ENCODE peak calls at places on chromosomes 4 and X, in ten cellular contexts. One of them, this sample, is unnamed.
A peak's percentile ranks its signal among the peaks of the same experiment; 100 is the strongest.

GRCh38 chrX:25003066-25003849 is 12.5 kb downstream of the ARX start:
- DNase-seq in endothelial cell of umbilical vein: no peak
- DNase-seq in K562: no peak
- DNase-seq in GM23248: no peak
- DNase-seq in fibroblast of lung: no peak
- DNase-seq in neural progenitor cell: peak; percentile 67
- DNase-seq in MM.1S: no peak
- DNase-seq in PC-3: no peak
- DNase-seq in HCT116: no peak
- DNase-seq in hepatocyte: peak; percentile 62
- DNase-seq in this sample: no peak

GRCh38 chr4:142373610-142374009 is 472.5 kb downstream of the INPP4B start:
- DNase-seq in GM23248: peak; percentile 22
- DNase-seq in hepatocyte: no peak
- DNase-seq in K562: no peak
- DNase-seq in MM.1S: no peak
- DNase-seq in fibroblast of lung: peak; percentile 88
- DNase-seq in HCT116: no peak
- DNase-seq in PC-3: peak; percentile 85
- DNase-seq in neural progenitor cell: no peak
- DNase-seq in endothelial cell of umbilical vein: peak; percentile 60
- DNase-seq in this sample: no peak

GRCh38 chrX:47230136-47230868 is 2.5 kb upstream of the USP11 start:
- DNase-seq in HCT116: no peak
- DNase-seq in MM.1S: no peak
- DNase-seq in neural progenitor cell: no peak
- DNase-seq in K562: no peak
- DNase-seq in endothelial cell of umbilical vein: no peak
- DNase-seq in PC-3: no peak
- DNase-seq in fibroblast of lung: no peak
- DNase-seq in GM23248: no peak
- DNase-seq in hepatocyte: no peak
- DNase-seq in this sample: no peak

GRCh38 chr4:187118731-187119130 is 395.1 kb upstream of the FAT1 start:
- DNase-seq in HCT116: no peak
- DNase-seq in fibroblast of lung: no peak
- DNase-seq in PC-3: no peak
- DNase-seq in K562: no peak
- DNase-seq in MM.1S: no peak
- DNase-seq in hepatocyte: no peak
- DNase-seq in neural progenitor cell: no peak
- DNase-seq in GM23248: no peak
- DNase-seq in endothelial cell of umbilical vein: no peak
- DNase-seq in this sample: no peak

GRCh38 chrX:84187501-84188319 is at the start of gene RPS6KA6:
- DNase-seq in fibroblast of lung: peak; percentile 18
- DNase-seq in HCT116: no peak
- DNase-seq in hepatocyte: peak; percentile 41
- DNase-seq in MM.1S: peak; percentile 34
- DNase-seq in neural progenitor cell: peak; percentile 69
- DNase-seq in K562: no peak
- DNase-seq in endothelial cell of umbilical vein: peak; percentile 29
- DNase-seq in GM23248: peak; percentile 63
- DNase-seq in PC-3: peak; percentile 16
- DNase-seq in this sample: no peak

GRCh38 chr4:126888968-126889367 is 743.8 kb upstream of the INTU start:
- DNase-seq in hepatocyte: no peak
- DNase-seq in endothelial cell of umbilical vein: no peak
- DNase-seq in fibroblast of lung: peak; percentile 67
- DNase-seq in HCT116: no peak
- DNase-seq in neural progenitor cell: no peak
- DNase-seq in PC-3: peak; percentile 20
- DNase-seq in GM23248: peak; percentile 79
- DNase-seq in K562: no peak
- DNase-seq in MM.1S: no peak
- DNase-seq in this sample: no peak

GRCh38 chr4:70703695-70704332 is 15.5 kb downstream of the UTP3 start:
- DNase-seq in hepatocyte: peak; percentile 12
- DNase-seq in GM23248: peak; percentile 80
- DNase-seq in PC-3: peak; percentile 84
- DNase-seq in neural progenitor cell: peak; percentile 64
- DNase-seq in K562: no peak
- DNase-seq in MM.1S: no peak
- DNase-seq in fibroblast of lung: peak; percentile 72
- DNase-seq in HCT116: no peak
- DNase-seq in endothelial cell of umbilical vein: peak; percentile 67
- DNase-seq in this sample: peak; percentile 39

GRCh38 chr4:53171797-53172196 is 194.1 kb downstream of the SCFD2 start:
- DNase-seq in HCT116: no peak
- DNase-seq in GM23248: no peak
- DNase-seq in endothelial cell of umbilical vein: no peak
- DNase-seq in fibroblast of lung: no peak
- DNase-seq in MM.1S: no peak
- DNase-seq in hepatocyte: no peak
- DNase-seq in K562: no peak
- DNase-seq in neural progenitor cell: no peak
- DNase-seq in PC-3: no peak
- DNase-seq in this sample: no peak

GRCh38 chr4:37066149-37066548 is 178.4 kb upstream of the NWD2 start:
- DNase-seq in neural progenitor cell: no peak
- DNase-seq in fibroblast of lung: no peak
- DNase-seq in PC-3: peak; percentile 34
- DNase-seq in endothelial cell of umbilical vein: no peak
- DNase-seq in HCT116: no peak
- DNase-seq in MM.1S: no peak
- DNase-seq in hepatocyte: no peak
- DNase-seq in GM23248: no peak
- DNase-seq in K562: no peak
- DNase-seq in this sample: no peak

GRCh38 chr4:107978716-107979451 is 10.8 kb upstream of the HADH start:
- DNase-seq in hepatocyte: no peak
- DNase-seq in endothelial cell of umbilical vein: no peak
- DNase-seq in fibroblast of lung: no peak
- DNase-seq in PC-3: no peak
- DNase-seq in MM.1S: no peak
- DNase-seq in K562: no peak
- DNase-seq in neural progenitor cell: no peak
- DNase-seq in GM23248: no peak
- DNase-seq in HCT116: no peak
- DNase-seq in this sample: no peak

GRCh38 chrX:19448077-19448476 is 67.2 kb downstream of the MAP3K15 start:
- DNase-seq in K562: no peak
- DNase-seq in PC-3: no peak
- DNase-seq in endothelial cell of umbilical vein: no peak
- DNase-seq in hepatocyte: peak; percentile 4
- DNase-seq in MM.1S: no peak
- DNase-seq in HCT116: no peak
- DNase-seq in neural progenitor cell: no peak
- DNase-seq in GM23248: no peak
- DNase-seq in fibroblast of lung: no peak
- DNase-seq in this sample: no peak

GRCh38 chrX:99301990-99302389 is 1108.1 kb downstream of the PCDH19 start:
- DNase-seq in HCT116: no peak
- DNase-seq in MM.1S: peak; percentile 28
- DNase-seq in GM23248: peak; percentile 2
- DNase-seq in PC-3: peak; percentile 18
- DNase-seq in hepatocyte: peak; percentile 22
- DNase-seq in endothelial cell of umbilical vein: no peak
- DNase-seq in K562: peak; percentile 4
- DNase-seq in fibroblast of lung: no peak
- DNase-seq in neural progenitor cell: peak; percentile 71
- DNase-seq in this sample: peak; percentile 8

GRCh38 chr4:97987019-97987648 is 156.1 kb downstream of the STPG2 start:
- DNase-seq in fibroblast of lung: peak; percentile 12
- DNase-seq in endothelial cell of umbilical vein: peak; percentile 71
- DNase-seq in GM23248: peak; percentile 31
- DNase-seq in hepatocyte: peak; percentile 67
- DNase-seq in MM.1S: peak; percentile 59
- DNase-seq in PC-3: peak; percentile 56
- DNase-seq in HCT116: peak; percentile 44
- DNase-seq in neural progenitor cell: peak; percentile 8
- DNase-seq in K562: no peak
- DNase-seq in this sample: peak; percentile 25

GRCh38 chr4:12382567-12382966 is 953.9 kb upstream of the HS3ST1 start:
- DNase-seq in endothelial cell of umbilical vein: no peak
- DNase-seq in K562: no peak
- DNase-seq in fibroblast of lung: no peak
- DNase-seq in GM23248: no peak
- DNase-seq in neural progenitor cell: no peak
- DNase-seq in MM.1S: no peak
- DNase-seq in HCT116: no peak
- DNase-seq in PC-3: no peak
- DNase-seq in hepatocyte: no peak
- DNase-seq in this sample: no peak

GRCh38 chrX:50751091-50751490 is 62.9 kb downstream of the SHROOM4 start:
- DNase-seq in fibroblast of lung: no peak
- DNase-seq in HCT116: no peak
- DNase-seq in MM.1S: no peak
- DNase-seq in K562: no peak
- DNase-seq in hepatocyte: no peak
- DNase-seq in GM23248: no peak
- DNase-seq in endothelial cell of umbilical vein: no peak
- DNase-seq in neural progenitor cell: no peak
- DNase-seq in PC-3: no peak
- DNase-seq in this sample: no peak

GRCh38 chr4:41102360-41103092 is 111.8 kb downstream of the APBB2 start:
- DNase-seq in HCT116: no peak
- DNase-seq in GM23248: no peak
- DNase-seq in hepatocyte: no peak
- DNase-seq in PC-3: no peak
- DNase-seq in endothelial cell of umbilical vein: no peak
- DNase-seq in K562: no peak
- DNase-seq in MM.1S: no peak
- DNase-seq in fibroblast of lung: no peak
- DNase-seq in neural progenitor cell: no peak
- DNase-seq in this sample: no peak

GRCh38 chrX:41085105-41085882 is at the start of gene USP9X:
- DNase-seq in HCT116: peak; percentile 54
- DNase-seq in GM23248: peak; percentile 87
- DNase-seq in hepatocyte: peak; percentile 93
- DNase-seq in fibroblast of lung: peak; percentile 89
- DNase-seq in K562: peak; percentile 78
- DNase-seq in MM.1S: peak; percentile 76
- DNase-seq in endothelial cell of umbilical vein: peak; percentile 85
- DNase-seq in neural progenitor cell: peak; percentile 91
- DNase-seq in PC-3: peak; percentile 78
- DNase-seq in this sample: peak; percentile 88
- H3K4me1 ChIP-seq in HCT116: peaks cover 17% of the 10 kb centered on the region
- H3K4me1 ChIP-seq in GM23248: peaks cover 12% of the 10 kb centered on the region
- H3K4me1 ChIP-seq in hepatocyte: peaks cover 7% of the 10 kb centered on the region
- H3K4me1 ChIP-seq in fibroblast of lung: peaks cover 2% of the 10 kb centered on the region
- H3K4me1 ChIP-seq in K562: peaks cover 16% of the 10 kb centered on the region
- H3K4me1 ChIP-seq in MM.1S: peaks cover 7% of the 10 kb centered on the region
- H3K4me1 ChIP-seq in endothelial cell of umbilical vein: peaks cover 26% of the 10 kb centered on the region
- H3K4me1 ChIP-seq in neural progenitor cell: peaks cover 18% of the 10 kb centered on the region
- H3K4me1 ChIP-seq in PC-3: peaks cover 29% of the 10 kb centered on the region
- H3K4me1 ChIP-seq in this sample: peaks cover 34% of the 10 kb centered on the region

DNA sequence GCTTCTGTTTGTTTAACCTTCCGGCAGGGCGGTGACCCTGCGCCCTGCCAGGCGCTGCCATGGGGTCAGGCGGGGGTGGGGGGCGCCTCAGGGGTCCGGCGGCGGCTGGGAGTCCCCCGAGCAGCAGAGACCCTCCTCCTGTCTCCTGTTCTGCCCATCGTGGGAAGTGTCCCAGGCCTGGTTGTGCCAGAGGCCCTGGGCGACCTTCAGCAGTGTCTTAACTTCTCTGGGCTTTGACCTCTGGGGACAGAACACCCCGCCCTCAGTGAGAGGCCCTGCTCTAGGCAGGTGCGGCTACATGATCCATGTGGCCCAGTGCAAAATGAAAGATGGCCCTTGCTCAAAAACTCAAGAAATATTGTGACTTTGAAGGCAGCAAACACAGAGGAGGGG is 22.8 kb upstream of the HMX1 start:
- DNase-seq in fibroblast of lung: no peak
- DNase-seq in MM.1S: no peak
- DNase-seq in HCT116: no peak
- DNase-seq in PC-3: no peak
- DNase-seq in GM23248: no peak
- DNase-seq in endothelial cell of umbilical vein: no peak
- DNase-seq in neural progenitor cell: no peak
- DNase-seq in hepatocyte: no peak
- DNase-seq in K562: no peak
- DNase-seq in this sample: no peak
- TF ChIP-seq EZH2 in fibroblast of lung: no peak
- TF ChIP-seq EZH2 in MM.1S: no peak
- TF ChIP-seq EZH2 in HCT116: no peak
- TF ChIP-seq EZH2 in PC-3: no peak
- TF ChIP-seq EZH2 in GM23248: no peak
- TF ChIP-seq EZH2 in endothelial cell of umbilical vein: no peak
- TF ChIP-seq EZH2 in neural progenitor cell: no peak
- TF ChIP-seq EZH2 in hepatocyte: no peak
- TF ChIP-seq EZH2 in K562: no peak
- TF ChIP-seq EZH2 in this sample: no peak

GRCh38 chr4:76600447-76600846 is 165.4 kb downstream of the SHROOM3 start:
- DNase-seq in K562: no peak
- DNase-seq in endothelial cell of umbilical vein: peak; percentile 29
- DNase-seq in MM.1S: no peak
- DNase-seq in fibroblast of lung: no peak
- DNase-seq in neural progenitor cell: no peak
- DNase-seq in hepatocyte: peak; percentile 40
- DNase-seq in GM23248: no peak
- DNase-seq in PC-3: no peak
- DNase-seq in HCT116: no peak
- DNase-seq in this sample: no peak
- H3K4me1 ChIP-seq in K562: no peaks in the 10 kb centered on the region
- H3K4me1 ChIP-seq in endothelial cell of umbilical vein: no peaks in the 10 kb centered on the region
- H3K4me1 ChIP-seq in MM.1S: peaks cover 15% of the 10 kb centered on the region
- H3K4me1 ChIP-seq in fibroblast of lung: peaks cover 4% of the 10 kb centered on the region
- H3K4me1 ChIP-seq in neural progenitor cell: peaks cover 14% of the 10 kb centered on the region
- H3K4me1 ChIP-seq in hepatocyte: peaks cover 37% of the 10 kb centered on the region
- H3K4me1 ChIP-seq in GM23248: peaks cover 26% of the 10 kb centered on the region
- H3K4me1 ChIP-seq in PC-3: no peaks in the 10 kb centered on the region
- H3K4me1 ChIP-seq in HCT116: peaks cover 7% of the 10 kb centered on the region
- H3K4me1 ChIP-seq in this sample: no peaks in the 10 kb centered on the region

DNA sequence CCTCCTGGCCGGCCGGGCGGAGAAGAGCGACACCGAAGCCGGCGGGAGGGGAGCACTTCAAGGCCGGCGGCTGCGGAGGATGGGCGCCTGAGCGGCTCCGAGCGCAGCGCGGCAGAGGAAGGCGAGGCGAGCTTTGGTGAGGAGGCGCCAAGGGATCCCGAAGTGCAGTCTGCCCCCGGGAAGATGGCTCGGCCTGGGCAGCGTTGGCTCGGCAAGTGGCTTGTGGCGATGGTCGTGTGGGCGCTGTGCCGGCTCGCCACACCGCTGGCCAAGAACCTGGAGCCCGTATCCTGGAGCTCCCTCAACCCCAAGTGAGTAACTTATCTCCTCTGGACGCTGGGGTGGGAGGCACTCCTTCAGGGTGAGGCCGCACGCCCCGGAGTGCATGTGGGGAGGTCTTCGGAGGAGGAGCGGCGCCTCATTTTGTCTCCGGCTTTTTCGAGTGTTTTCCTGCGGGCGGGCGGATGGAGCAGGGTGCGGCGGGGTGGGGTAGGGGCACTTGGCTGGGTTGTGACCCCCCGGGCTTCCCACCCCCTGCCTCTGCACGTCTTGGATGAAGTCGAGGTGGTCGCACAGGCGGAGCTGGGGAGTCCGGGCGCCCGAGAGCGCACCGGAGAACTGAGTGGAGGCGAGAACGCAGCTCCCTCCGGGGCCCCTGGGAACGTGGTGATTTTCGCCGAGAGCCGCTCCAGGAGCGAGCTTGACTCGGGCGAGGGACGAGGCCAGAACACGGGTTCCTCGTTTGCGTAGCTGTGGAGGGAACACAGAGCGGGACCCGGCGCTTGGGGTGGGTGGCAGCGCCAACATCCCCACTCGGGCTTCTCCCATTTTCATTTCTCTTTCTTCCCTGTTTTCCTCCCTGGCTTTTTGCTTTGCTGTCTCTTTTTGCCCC is 1.0 kb downstream of the EFNB1 start:
- DNase-seq in endothelial cell of umbilical vein: peak; percentile 36
- DNase-seq in HCT116: no peak
- DNase-seq in hepatocyte: peak; percentile 60
- DNase-seq in MM.1S: no peak
- DNase-seq in fibroblast of lung: no peak
- DNase-seq in PC-3: no peak
- DNase-seq in K562: no peak
- DNase-seq in neural progenitor cell: peak; percentile 39
- DNase-seq in GM23248: peak; percentile 70
- DNase-seq in this sample: no peak
- TF ChIP-seq EZH2 in endothelial cell of umbilical vein: no peak
- TF ChIP-seq EZH2 in HCT116: no peak
- TF ChIP-seq EZH2 in hepatocyte: no peak
- TF ChIP-seq EZH2 in MM.1S: no peak
- TF ChIP-seq EZH2 in fibroblast of lung: no peak
- TF ChIP-seq EZH2 in PC-3: no peak
- TF ChIP-seq EZH2 in K562: no peak
- TF ChIP-seq EZH2 in neural progenitor cell: no peak
- TF ChIP-seq EZH2 in GM23248: no peak
- TF ChIP-seq EZH2 in this sample: no peak

This sample was measured in DND-41.